ENCODE peak calls at places on chromosomes 7 and 10, in four cellular contexts. G is uterus, K is right atrium auricular region, Y is HT1080. Q is an unnamed sample.

GRCh38 chr7:87001214-87001613 is 58.2 kb downstream of the ELAPOR2 start:
- DNase-seq in G (no peak), K (no peak), Y (peak; percentile 85), Q (peak; percentile 8)

GRCh38 chr10:77510294-77510693 is 127.3 kb downstream of the KCNMA1 start:
- DNase-seq in G (no peak), K (no peak), Y (no peak), Q (no peak)

GRCh38 chr10:97498841-97499560 is at the start of gene UBTD1:
- DNase-seq in G (peak; percentile 63), K (no peak), Y (peak; percentile 38), Q (peak; percentile 63)

GRCh38 chr10:88095291-88095721 is 231.9 kb downstream of the PTEN start:
- DNase-seq in G (no peak), K (no peak), Y (no peak), Q (no peak)

GRCh38 chr7:105866124-105866801 is 10.1 kb downstream of the ATXN7L1 start:
- DNase-seq in G (no peak), K (no peak), Y (no peak), Q (no peak)

GRCh38 chr7:166370-167060 is 25.9 kb upstream of the FAM20C start:
- DNase-seq in G (no peak), K (no peak), Y (no peak), Q (no peak)

GRCh38 chr10:47454294-47455058 is 29.4 kb downstream of the ANXA8 start:
- DNase-seq in G (no peak), K (no peak), Y (no peak), Q (no peak)

GRCh38 chr7:80999771-81000170 is 80.9 kb upstream of the SEMA3C start:
- DNase-seq in G (no peak), K (no peak), Y (no peak), Q (no peak)

GRCh38 chr10:78579995-78580394 is 488.8 kb upstream of the ZMIZ1 start:
- DNase-seq in G (peak; percentile 56), K (peak; percentile 72), Y (no peak), Q (peak; percentile 64)

GRCh38 chr10:25815236-25815635 is 118.8 kb upstream of the MYO3A start:
- DNase-seq in G (no peak), K (no peak), Y (no peak), Q (peak; percentile 77)

GRCh38 chr7:120792861-120793130 is 65.1 kb downstream of the TSPAN12 start:
- DNase-seq in G (no peak), K (no peak), Y (no peak), Q (no peak)

GRCh38 chr10:25026463-25026862 is 10.1 kb downstream of the THNSL1 start:
- DNase-seq in G (no peak), K (no peak), Y (no peak), Q (peak; percentile 28)

GRCh38 chr7:31105256-31105950 is 53.3 kb downstream of the ADCYAP1R1 start:
- DNase-seq in G (no peak), K (peak; percentile 43), Y (no peak), Q (no peak)

GRCh38 chr7:44081266-44081748 is 1.0 kb downstream of the POLM start:
- DNase-seq in G (no peak), K (no peak), Y (no peak), Q (no peak)

GRCh38 chr10:76962851-76963250 is 674.8 kb downstream of the KCNMA1 start:
- DNase-seq in G (peak; percentile 33), K (no peak), Y (no peak), Q (no peak)

GRCh38 chr10:24209946-24210491 is 1.1 kb downstream of the KIAA1217 start:
- DNase-seq in G (peak; percentile 35), K (no peak), Y (peak; percentile 67), Q (peak; percentile 54)